ENCODE peak calls at places on chromosome 14, in seven cellular contexts. Z, A, U, Q, R, Y and G are unnamed samples.

GRCh38 chr14:37970696-37971095 is 237.0 kb upstream of the SSTR1 start:
- DNase-seq in U (no peak), A (no peak), Y (no peak), Z (no peak), Q (no peak), R (no peak), G (no peak)

GRCh38 chr14:65360144-65360784 is 52.3 kb upstream of the FUT8 start:
- DNase-seq in Q (no peak), Y (no peak), A (no peak), U (no peak), Z (no peak), R (no peak), G (no peak)

GRCh38 chr14:102900631-102901571 is 21.6 kb upstream of the AMN start:
- DNase-seq in Q (no peak), R (no peak), A (peak), Y (no peak), Z (peak), U (peak), G (peak)

GRCh38 chr14:104970231-104971068 is 7.7 kb downstream of the AHNAK2 start:
- DNase-seq in U (no peak), R (peak), Y (peak), A (no peak), Q (no peak), Z (no peak), G (no peak)

GRCh38 chr14:51039285-51039684 is 55.6 kb downstream of the TRIM9 start:
- DNase-seq in R (no peak), Y (no peak), U (no peak), Q (no peak), A (peak), Z (no peak), G (no peak)

GRCh38 chr14:97977711-97978261 is 1180.6 kb downstream of the VRK1 start:
- DNase-seq in Y (peak), A (no peak), R (no peak), U (peak), Z (peak), Q (peak), G (no peak)

GRCh38 chr14:100894416-100894815 is 9.1 kb downstream of the RTL1 start:
- DNase-seq in Q (no peak), U (no peak), Y (no peak), Z (no peak), A (no peak), R (no peak), G (no peak)

GRCh38 chr14:99574099-99574880 is 29.7 kb downstream of the CCDC85C start:
- DNase-seq in R (no peak), Z (no peak), A (peak), U (no peak), Y (peak), Q (no peak), G (no peak)

GRCh38 chr14:90780519-90780918 is 35.7 kb downstream of the TTC7B start:
- DNase-seq in Z (no peak), Q (no peak), R (no peak), Y (no peak), U (no peak), A (no peak), G (no peak)

GRCh38 chr14:97253756-97254155 is 456.6 kb downstream of the VRK1 start:
- DNase-seq in Y (no peak), Z (no peak), Q (no peak), U (no peak), A (no peak), R (no peak), G (no peak)

GRCh38 chr14:69056389-69056788 is 77.3 kb upstream of the ACTN1 start:
- DNase-seq in U (peak), Q (no peak), A (no peak), Y (no peak), Z (peak), R (peak), G (no peak)

GRCh38 chr14:51463461-51463860 is 188.2 kb upstream of the FRMD6 start:
- DNase-seq in U (no peak), R (no peak), A (no peak), Y (no peak), Z (no peak), Q (no peak), G (no peak)

GRCh38 chr14:63641473-63642228 is at the start of gene WDR89:
- DNase-seq in Q (peak), Z (peak), R (peak), U (peak), Y (peak), A (peak), G (peak)

GRCh38 chr14:50308363-50308762 is 3.7 kb downstream of the L2HGDH start:
- DNase-seq in Q (no peak), A (no peak), U (no peak), Z (no peak), Y (no peak), R (no peak), G (no peak)

GRCh38 chr14:99727096-99727870 is 43.2 kb downstream of the CYP46A1 start:
- DNase-seq in Z (no peak), U (no peak), Q (no peak), R (no peak), A (no peak), Y (no peak), G (no peak)

GRCh38 chr14:26709019-26709418 is 111.2 kb upstream of the NOVA1 start:
- DNase-seq in U (no peak), R (no peak), A (no peak), Y (peak), Q (no peak), Z (no peak), G (no peak)

GRCh38 chr14:63867926-63868921 is 15.4 kb downstream of the SYNE2 start:
- DNase-seq in Z (peak), A (peak), Q (no peak), U (peak), Y (no peak), R (no peak), G (peak)